ENCODE peak calls at places on chromosomes 12 and 14, in five cellular contexts. O is lower lobe of right lung, P is cardiac fibroblast, X is prostate gland, L is A549. C is an unnamed sample.

GRCh38 chr12:44774815-44775411 is 101.2 kb downstream of the NELL2 start:
- DNase-seq in O (no peak), P (peak), X (no peak), L (peak), C (no peak)

GRCh38 chr14:26121181-26121580 is 476.7 kb downstream of the NOVA1 start:
- DNase-seq in O (no peak), P (no peak), X (no peak), L (no peak), C (no peak)

GRCh38 chr12:105861232-105861631 is 277.5 kb downstream of the NUAK1 start:
- DNase-seq in O (no peak), P (no peak), X (no peak), L (no peak), C (no peak)

GRCh38 chr14:92421756-92422155 is 91.8 kb upstream of the RIN3 start:
- DNase-seq in O (no peak), P (no peak), X (no peak), L (no peak), C (no peak)

GRCh38 chr14:30621354-30621953 is 665 bp upstream of the SCFD1 start:
- DNase-seq in O (peak), P (peak), X (no peak), L (no peak), C (no peak)

GRCh38 chr12:20212658-20213387 is 155.5 kb upstream of the PDE3A start:
- DNase-seq in O (peak), P (peak), X (peak), L (peak), C (peak)

GRCh38 chr12:22624573-22624907 is 431 bp upstream of the ETNK1 start:
- DNase-seq in O (no peak), P (no peak), X (no peak), L (peak), C (no peak)

GRCh38 chr12:62166525-62166924 is 93.7 kb upstream of the USP15 start:
- DNase-seq in O (no peak), P (no peak), X (no peak), L (no peak), C (no peak)

GRCh38 chr12:13103391-13104033 is at the start of gene GSG1:
- DNase-seq in O (no peak), P (peak), X (no peak), L (no peak), C (no peak)

GRCh38 chr12:21831671-21832357 is 57.3 kb upstream of the KCNJ8 start:
- DNase-seq in O (no peak), P (peak), X (no peak), L (no peak), C (no peak)

GRCh38 chr12:102629262-102629888 is 149.0 kb upstream of the IGF1 start:
- DNase-seq in O (no peak), P (no peak), X (no peak), L (no peak), C (peak)

GRCh38 chr12:1606021-1606622 is 11.7 kb upstream of the FBXL14 start:
- DNase-seq in O (peak), P (peak), X (peak), L (peak), C (peak)

GRCh38 chr12:88764781-88765470 is 184.7 kb upstream of the KITLG start:
- DNase-seq in O (no peak), P (no peak), X (no peak), L (no peak), C (no peak)

GRCh38 chr14:73237786-73238261 is 518 bp downstream of the PAPLN start:
- DNase-seq in O (no peak), P (no peak), X (no peak), L (peak), C (no peak)

GRCh38 chr12:113996026-113996425 is 29.9 kb upstream of the RBM19 start:
- DNase-seq in O (no peak), P (no peak), X (no peak), L (no peak), C (no peak)

GRCh38 chr14:61188196-61188595 is 92.9 kb downstream of the TMEM30B start:
- DNase-seq in O (peak), P (peak), X (peak), L (peak), C (peak)

GRCh38 chr12:32894566-32894965 is 2.0 kb downstream of the PKP2 start:
- DNase-seq in O (no peak), P (no peak), X (no peak), L (no peak), C (no peak)

GRCh38 chr14:61350427-61350826 is 29.0 kb downstream of the PRKCH start:
- DNase-seq in O (no peak), P (no peak), X (no peak), L (no peak), C (no peak)

GRCh38 chr12:106663385-106663784 is 80.6 kb downstream of the RFX4 start:
- DNase-seq in O (no peak), P (no peak), X (no peak), L (no peak), C (no peak)

GRCh38 chr12:32226768-32227167 is 120.1 kb downstream of the BICD1 start:
- DNase-seq in O (no peak), P (no peak), X (no peak), L (no peak), C (no peak)

GRCh38 chr12:132294121-132295034 is 35.0 kb downstream of the GALNT9 start:
- DNase-seq in O (peak), P (no peak), X (no peak), L (no peak), C (no peak)

GRCh38 chr14:104439625-104440024 is 139.9 kb upstream of the C14orf180 start:
- DNase-seq in O (no peak), P (no peak), X (no peak), L (no peak), C (no peak)

GRCh38 chr12:46362895-46363581 is 9.5 kb downstream of the SLC38A2 start:
- DNase-seq in O (no peak), P (peak), X (no peak), L (no peak), C (no peak)

GRCh38 chr12:58095002-58095401 is 153.6 kb downstream of the ATP23 start:
- DNase-seq in O (no peak), P (no peak), X (no peak), L (no peak), C (no peak)

GRCh38 chr14:43877351-43877900 is 629.7 kb downstream of the FSCB start:
- DNase-seq in O (no peak), P (no peak), X (no peak), L (no peak), C (no peak)

GRCh38 chr12:72790273-72790672 is 518.1 kb downstream of the TRHDE start:
- DNase-seq in O (no peak), P (no peak), X (no peak), L (no peak), C (no peak)

GRCh38 chr14:88707088-88707487 is 85.7 kb downstream of the EML5 start:
- DNase-seq in O (no peak), P (no peak), X (no peak), L (no peak), C (no peak)

GRCh38 chr12:29463198-29463597 is 34.3 kb downstream of the OVCH1 start:
- DNase-seq in O (no peak), P (no peak), X (no peak), L (no peak), C (no peak)

GRCh38 chr12:38490941-38491340 is 174.4 kb downstream of the ALG10B start:
- DNase-seq in O (no peak), P (no peak), X (no peak), L (no peak), C (no peak)

GRCh38 chr14:104352493-104353220 is 214.3 kb downstream of the KIF26A start:
- DNase-seq in O (no peak), P (no peak), X (no peak), L (no peak), C (no peak)

GRCh38 chr12:106170285-106170684 is 31.5 kb upstream of the NUAK1 start:
- DNase-seq in O (no peak), P (peak), X (no peak), L (no peak), C (peak)

GRCh38 chr14:94237983-94238382 is 55.1 kb downstream of the SERPINA10 start:
- DNase-seq in O (no peak), P (no peak), X (no peak), L (no peak), C (no peak)

GRCh38 chr14:76289276-76289675 is 86.7 kb upstream of the ESRRB start:
- DNase-seq in O (no peak), P (no peak), X (no peak), L (no peak), C (no peak)

GRCh38 chr14:21233457-21234076 is 35.7 kb downstream of the HNRNPC start:
- DNase-seq in O (no peak), P (peak), X (no peak), L (no peak), C (no peak)
- TF ChIP-seq CTCF in O (no peak), P (peak), X (peak), L (peak), C (peak)

GRCh38 chr14:91363776-91364523 is 53.7 kb downstream of the CCDC88C start:
- DNase-seq in O (peak), P (no peak), X (no peak), L (no peak), C (no peak)
- TF ChIP-seq CTCF in O (no peak), P (no peak), X (no peak), L (no peak), C (no peak)

GRCh38 chr14:90815817-90816662 is at the start of gene TTC7B:
- DNase-seq in O (peak), P (no peak), X (no peak), L (peak), C (no peak)
- TF ChIP-seq CTCF in O (no peak), P (peak), X (no peak), L (peak), C (peak)

GRCh38 chr12:120649442-120650248 is 9.2 kb downstream of the CABP1 start:
- DNase-seq in O (peak), P (no peak), X (no peak), L (no peak), C (no peak)
- TF ChIP-seq CTCF in O (peak), P (no peak), X (no peak), L (no peak), C (no peak)

DNA sequence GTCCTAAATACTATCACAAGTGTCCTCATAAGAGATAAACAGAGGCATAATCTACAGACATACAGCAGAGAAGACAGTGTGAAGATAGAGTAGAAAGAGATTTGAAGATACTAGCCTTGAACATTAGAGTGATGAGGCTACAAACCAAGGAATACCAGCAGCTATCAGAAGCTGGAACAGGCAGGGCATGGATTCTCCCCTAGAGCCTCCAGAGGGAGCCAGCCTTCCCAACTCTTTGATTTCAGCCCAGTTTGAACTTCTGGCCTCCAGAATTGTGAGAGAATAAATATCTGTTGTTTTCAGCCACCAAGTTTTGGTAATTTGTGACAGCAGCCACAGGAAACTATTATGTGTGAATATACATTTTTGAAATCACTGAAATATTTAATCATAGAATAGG is 47.2 kb downstream of the CCDC91 start:
- DNase-seq in O (no peak), P (peak), X (no peak), L (no peak), C (no peak)
- TF ChIP-seq CTCF in O (no peak), P (peak), X (no peak), L (no peak), C (peak)

DNA sequence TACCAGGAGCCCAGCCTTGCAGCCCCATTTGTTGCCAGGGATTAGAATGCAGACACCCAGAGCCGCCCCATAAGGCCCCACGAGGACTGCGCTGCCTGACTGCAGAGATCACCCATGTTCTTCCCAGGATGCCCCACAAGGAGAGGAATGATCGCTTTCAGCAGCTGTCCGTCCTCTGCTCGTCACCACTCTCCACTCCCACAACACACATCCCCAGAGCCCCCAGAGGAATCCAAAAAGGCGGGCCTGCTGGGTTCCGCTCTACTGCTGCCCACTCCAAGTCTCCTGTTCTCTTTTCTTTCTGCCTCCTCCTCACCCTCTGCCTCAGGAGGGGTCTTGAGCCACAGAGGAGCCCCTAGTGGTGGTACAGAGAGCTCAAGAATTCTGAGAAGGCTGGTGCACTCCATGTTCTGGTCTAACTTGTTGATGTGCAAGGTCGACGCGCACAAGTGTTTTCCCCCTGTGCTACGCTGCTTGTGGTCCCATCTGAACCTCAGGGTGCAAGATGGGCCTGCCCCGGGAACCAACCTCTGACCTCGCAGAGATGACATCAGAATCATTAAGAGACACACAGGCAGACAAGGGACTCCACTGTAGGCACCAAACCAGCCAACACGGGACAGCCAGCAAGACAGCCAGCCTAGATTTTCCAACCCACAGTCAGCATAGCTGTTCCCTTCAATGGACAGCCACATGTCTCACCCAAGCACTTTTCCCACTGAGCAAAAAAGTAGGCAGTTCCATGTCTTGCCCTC is 30.0 kb downstream of the PXN start:
- DNase-seq in O (no peak), P (peak), X (no peak), L (peak), C (no peak)
- TF ChIP-seq CTCF in O (no peak), P (peak), X (no peak), L (no peak), C (peak)

GRCh38 chr12:110222027-110222426 is 59.0 kb upstream of the ATP2A2 start:
- DNase-seq in O (no peak), P (no peak), X (no peak), L (no peak), C (no peak)

GRCh38 chr12:110222433-110222832 is 58.6 kb upstream of the ATP2A2 start:
- DNase-seq in O (no peak), P (no peak), X (no peak), L (no peak), C (no peak)

GRCh38 chr12:110223777-110224378 is 57.2 kb upstream of the ATP2A2 start:
- DNase-seq in O (no peak), P (peak), X (no peak), L (peak), C (no peak)

DNA sequence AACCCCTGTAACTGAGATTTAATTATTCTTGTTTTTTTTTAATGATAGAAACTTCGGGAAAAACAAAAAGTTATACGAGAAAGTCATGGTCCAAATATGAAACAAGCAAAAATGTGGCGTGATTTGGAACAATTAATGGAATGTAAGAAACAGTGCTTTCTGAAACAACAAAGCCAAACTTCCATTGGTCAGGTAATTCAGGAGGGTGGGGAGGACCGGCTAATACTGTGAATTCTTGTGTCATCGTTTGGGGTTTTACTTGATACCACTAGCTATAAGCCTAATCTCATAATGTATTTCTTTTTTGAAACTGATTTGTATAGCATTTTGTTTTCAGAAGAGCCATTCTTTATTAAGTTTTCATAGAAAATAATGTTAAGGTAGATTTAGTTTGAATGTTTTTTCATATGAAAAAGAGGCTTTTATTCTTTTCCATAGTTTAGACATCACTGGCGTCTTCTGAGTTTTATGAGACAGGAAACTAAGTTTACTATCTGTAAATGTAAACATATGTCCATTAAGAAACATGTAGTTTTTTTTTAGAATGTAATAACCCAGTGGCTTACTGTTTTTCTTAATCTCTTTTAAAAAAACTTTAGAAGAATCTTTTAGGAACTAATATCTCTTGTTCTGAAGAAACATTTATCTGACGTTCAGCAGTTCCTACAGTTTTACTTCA is 62.9 kb upstream of the ATP2A2 start:
- DNase-seq in O (no peak), P (no peak), X (no peak), L (no peak), C (no peak)
- TF ChIP-seq CTCF in O (no peak), P (no peak), X (no peak), L (no peak), C (no peak)

GRCh38 chr12:53182836-53183235 is 2.1 kb upstream of the CSAD start:
- DNase-seq in O (no peak), P (no peak), X (no peak), L (no peak), C (no peak)

GRCh38 chr12:53180270-53180930 is at the start of the genes CSAD and ZNF740:
- DNase-seq in O (peak), P (peak), X (peak), L (peak), C (peak)

GRCh38 chr12:53181935-53182334 is 1.2 kb upstream of the CSAD start:
- DNase-seq in O (no peak), P (no peak), X (no peak), L (no peak), C (no peak)

GRCh38 chr12:53179694-53180269 is 740 bp upstream of the ZNF740 start:
- DNase-seq in O (no peak), P (no peak), X (no peak), L (no peak), C (no peak)

DNA sequence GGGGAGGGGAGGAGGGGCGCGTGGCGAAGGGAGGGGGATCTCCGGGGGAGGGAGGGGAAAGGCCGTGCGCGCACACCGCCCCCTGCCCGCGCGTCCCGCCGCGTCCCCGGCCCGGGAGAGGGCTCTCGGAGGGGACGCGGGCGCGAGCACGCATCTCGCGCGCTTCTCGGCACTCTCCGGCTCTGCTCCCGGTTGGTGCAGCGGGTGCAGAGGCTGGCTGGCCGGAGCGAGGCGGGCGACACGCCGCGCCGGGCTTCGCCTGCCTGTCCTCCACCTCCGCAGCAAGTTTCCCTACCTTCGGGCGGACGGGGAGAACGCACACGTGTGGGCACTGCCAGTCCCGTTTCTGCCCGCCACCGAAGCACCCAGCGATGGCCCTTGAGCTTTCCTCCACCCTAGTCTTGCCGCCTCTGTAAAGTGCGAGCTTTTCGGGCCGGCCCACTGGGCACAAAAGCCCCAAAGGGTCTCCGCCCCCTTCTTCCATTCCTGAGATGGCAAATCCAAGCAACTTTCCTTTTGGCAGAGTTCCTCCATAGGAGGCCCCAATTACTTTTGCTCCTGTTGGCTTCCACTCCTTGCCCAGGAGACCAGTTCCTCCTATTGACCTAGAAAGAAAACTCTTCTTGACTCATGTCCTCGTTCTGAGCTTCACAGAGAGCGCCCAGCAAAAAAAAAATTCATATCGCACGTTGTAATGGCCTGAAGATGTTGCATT is 363 bp upstream of the CSAD start:
- DNase-seq in O (peak), P (peak), X (peak), L (peak), C (peak)
- TF ChIP-seq CTCF in O (no peak), P (no peak), X (no peak), L (no peak), C (no peak)